ENCODE peak calls at places on chromosome 20, in six cellular contexts. One of them, this sample, is unnamed.

GRCh38 chr20:9156529-9157280 is 87.8 kb downstream of the PLCB4 start:
- DNase-seq in HCT116: no peak
- DNase-seq in hepatocyte: no peak
- DNase-seq in MM.1S: no peak
- DNase-seq in neural progenitor cell: no peak
- DNase-seq in GM23338: no peak
- DNase-seq in this sample: no peak

GRCh38 chr20:59829415-59830106 is 103.9 kb downstream of the SYCP2 start:
- DNase-seq in hepatocyte: no peak
- DNase-seq in HCT116: no peak
- DNase-seq in MM.1S: no peak
- DNase-seq in neural progenitor cell: no peak
- DNase-seq in GM23338: no peak
- DNase-seq in this sample: no peak

GRCh38 chr20:63140683-63141433 is 75.1 kb downstream of the YTHDF1 start:
- DNase-seq in HCT116: no peak
- DNase-seq in MM.1S: no peak
- DNase-seq in neural progenitor cell: no peak
- DNase-seq in GM23338: no peak
- DNase-seq in hepatocyte: no peak
- DNase-seq in this sample: no peak

GRCh38 chr20:2698912-2699311 is 6.3 kb downstream of the EBF4 start:
- DNase-seq in GM23338: no peak
- DNase-seq in neural progenitor cell: no peak
- DNase-seq in hepatocyte: no peak
- DNase-seq in HCT116: no peak
- DNase-seq in MM.1S: no peak
- DNase-seq in this sample: no peak

GRCh38 chr20:56171087-56172012 is 77.2 kb upstream of the MC3R start:
- DNase-seq in neural progenitor cell: peak
- DNase-seq in hepatocyte: peak
- DNase-seq in MM.1S: peak
- DNase-seq in HCT116: no peak
- DNase-seq in GM23338: no peak
- DNase-seq in this sample: peak

GRCh38 chr20:20303742-20304141 is 64.2 kb upstream of the INSM1 start:
- DNase-seq in neural progenitor cell: no peak
- DNase-seq in MM.1S: no peak
- DNase-seq in hepatocyte: no peak
- DNase-seq in HCT116: no peak
- DNase-seq in GM23338: no peak
- DNase-seq in this sample: no peak

GRCh38 chr20:45372646-45373352 is 5.3 kb downstream of the TP53TG5 start:
- DNase-seq in HCT116: no peak
- DNase-seq in hepatocyte: no peak
- DNase-seq in neural progenitor cell: peak
- DNase-seq in MM.1S: no peak
- DNase-seq in GM23338: peak
- DNase-seq in this sample: peak

GRCh38 chr20:42979720-42980119 is 210.0 kb downstream of the PTPRT start:
- DNase-seq in hepatocyte: no peak
- DNase-seq in HCT116: no peak
- DNase-seq in neural progenitor cell: no peak
- DNase-seq in GM23338: no peak
- DNase-seq in MM.1S: no peak
- DNase-seq in this sample: no peak

GRCh38 chr20:11159728-11160127 is 485.9 kb upstream of the JAG1 start:
- DNase-seq in MM.1S: no peak
- DNase-seq in neural progenitor cell: no peak
- DNase-seq in HCT116: no peak
- DNase-seq in GM23338: no peak
- DNase-seq in hepatocyte: peak
- DNase-seq in this sample: peak

GRCh38 chr20:5140195-5140594 is 13.4 kb downstream of the CDS2 start:
- DNase-seq in hepatocyte: no peak
- DNase-seq in MM.1S: no peak
- DNase-seq in neural progenitor cell: no peak
- DNase-seq in GM23338: no peak
- DNase-seq in HCT116: no peak
- DNase-seq in this sample: no peak

GRCh38 chr20:12554416-12554815 is 454.4 kb upstream of the SPTLC3 start:
- DNase-seq in neural progenitor cell: no peak
- DNase-seq in GM23338: no peak
- DNase-seq in hepatocyte: no peak
- DNase-seq in MM.1S: no peak
- DNase-seq in HCT116: no peak
- DNase-seq in this sample: no peak

GRCh38 chr20:54084727-54085368 is 14.5 kb upstream of the BCAS1 start:
- DNase-seq in GM23338: no peak
- DNase-seq in neural progenitor cell: no peak
- DNase-seq in MM.1S: no peak
- DNase-seq in HCT116: no peak
- DNase-seq in hepatocyte: no peak
- DNase-seq in this sample: peak

GRCh38 chr20:54658525-54658924 is 183.1 kb downstream of the DOK5 start:
- DNase-seq in neural progenitor cell: no peak
- DNase-seq in HCT116: no peak
- DNase-seq in MM.1S: no peak
- DNase-seq in hepatocyte: no peak
- DNase-seq in GM23338: no peak
- DNase-seq in this sample: no peak

GRCh38 chr20:23776067-23776771 is 25.5 kb upstream of the CST1 start:
- DNase-seq in MM.1S: no peak
- DNase-seq in HCT116: no peak
- DNase-seq in GM23338: peak
- DNase-seq in hepatocyte: no peak
- DNase-seq in neural progenitor cell: peak
- DNase-seq in this sample: no peak

GRCh38 chr20:39019805-39020325 is 57.7 kb downstream of the DHX35 start:
- DNase-seq in HCT116: no peak
- DNase-seq in neural progenitor cell: no peak
- DNase-seq in GM23338: no peak
- DNase-seq in hepatocyte: no peak
- DNase-seq in MM.1S: peak
- DNase-seq in this sample: no peak

GRCh38 chr20:44736170-44737021 is 9.3 kb upstream of the KCNK15 start:
- DNase-seq in MM.1S: peak
- DNase-seq in neural progenitor cell: peak
- DNase-seq in hepatocyte: peak
- DNase-seq in GM23338: peak
- DNase-seq in HCT116: peak
- DNase-seq in this sample: peak

GRCh38 chr20:46260480-46260879 is 47.8 kb downstream of the CDH22 start:
- DNase-seq in HCT116: no peak
- DNase-seq in hepatocyte: no peak
- DNase-seq in GM23338: no peak
- DNase-seq in neural progenitor cell: no peak
- DNase-seq in MM.1S: no peak
- DNase-seq in this sample: peak

GRCh38 chr20:45407783-45408645 is at the start of gene DBNDD2:
- DNase-seq in neural progenitor cell: no peak
- DNase-seq in GM23338: no peak
- DNase-seq in HCT116: no peak
- DNase-seq in hepatocyte: no peak
- DNase-seq in MM.1S: no peak
- DNase-seq in this sample: no peak

GRCh38 chr20:21301940-21302644 is 1.0 kb upstream of the XRN2 start:
- DNase-seq in HCT116: no peak
- DNase-seq in MM.1S: no peak
- DNase-seq in hepatocyte: no peak
- DNase-seq in GM23338: no peak
- DNase-seq in neural progenitor cell: no peak
- DNase-seq in this sample: peak

GRCh38 chr20:44204156-44204831 is 6.3 kb downstream of the OSER1 start:
- DNase-seq in MM.1S: no peak
- DNase-seq in neural progenitor cell: no peak
- DNase-seq in hepatocyte: peak
- DNase-seq in HCT116: peak
- DNase-seq in GM23338: no peak
- DNase-seq in this sample: peak

GRCh38 chr20:60057123-60057865 is 99.1 kb downstream of the CDH26 start:
- DNase-seq in hepatocyte: peak
- DNase-seq in HCT116: peak
- DNase-seq in GM23338: peak
- DNase-seq in neural progenitor cell: peak
- DNase-seq in MM.1S: peak
- DNase-seq in this sample: peak

GRCh38 chr20:61529354-61529753 is 277.3 kb downstream of the CDH4 start:
- DNase-seq in neural progenitor cell: no peak
- DNase-seq in MM.1S: no peak
- DNase-seq in hepatocyte: no peak
- DNase-seq in HCT116: no peak
- DNase-seq in GM23338: no peak
- DNase-seq in this sample: no peak

GRCh38 chr20:18527339-18527738 is 19.6 kb downstream of the SEC23B start:
- DNase-seq in MM.1S: no peak
- DNase-seq in neural progenitor cell: no peak
- DNase-seq in hepatocyte: no peak
- DNase-seq in GM23338: no peak
- DNase-seq in HCT116: no peak
- DNase-seq in this sample: peak

GRCh38 chr20:21501184-21501583 is 12.7 kb downstream of the NKX2-2 start:
- DNase-seq in MM.1S: no peak
- DNase-seq in hepatocyte: no peak
- DNase-seq in HCT116: no peak
- DNase-seq in GM23338: no peak
- DNase-seq in neural progenitor cell: no peak
- DNase-seq in this sample: no peak

GRCh38 chr20:1376007-1376406 is 16.8 kb downstream of the FKBP1A start:
- DNase-seq in neural progenitor cell: no peak
- DNase-seq in GM23338: no peak
- DNase-seq in hepatocyte: no peak
- DNase-seq in HCT116: no peak
- DNase-seq in MM.1S: no peak
- DNase-seq in this sample: no peak

GRCh38 chr20:58313366-58313765 is 3.9 kb downstream of the RAB22A start:
- DNase-seq in MM.1S: no peak
- DNase-seq in GM23338: no peak
- DNase-seq in HCT116: no peak
- DNase-seq in neural progenitor cell: no peak
- DNase-seq in hepatocyte: no peak
- DNase-seq in this sample: no peak
- H3K27ac ChIP-seq in MM.1S: no peak
- H3K27ac ChIP-seq in GM23338: no peak
- H3K27ac ChIP-seq in HCT116: no peak
- H3K27ac ChIP-seq in neural progenitor cell: no peak
- H3K27ac ChIP-seq in hepatocyte: no peak
- H3K27ac ChIP-seq in this sample: no peak

GRCh38 chr20:50546729-50547314 is 36.6 kb downstream of the PTPN1 start:
- DNase-seq in GM23338: no peak
- DNase-seq in hepatocyte: no peak
- DNase-seq in MM.1S: no peak
- DNase-seq in neural progenitor cell: no peak
- DNase-seq in HCT116: no peak
- DNase-seq in this sample: peak
- TF ChIP-seq EZH2phosphoT487 in GM23338: no peak
- TF ChIP-seq EZH2phosphoT487 in hepatocyte: no peak
- TF ChIP-seq EZH2phosphoT487 in MM.1S: no peak
- TF ChIP-seq EZH2phosphoT487 in neural progenitor cell: no peak
- TF ChIP-seq EZH2phosphoT487 in HCT116: no peak
- TF ChIP-seq EZH2phosphoT487 in this sample: no peak

GRCh38 chr20:37931153-37931922 is 28.4 kb downstream of the VSTM2L start:
- DNase-seq in neural progenitor cell: no peak
- DNase-seq in GM23338: no peak
- DNase-seq in hepatocyte: no peak
- DNase-seq in HCT116: no peak
- DNase-seq in MM.1S: no peak
- DNase-seq in this sample: no peak
- TF ChIP-seq EZH2 in neural progenitor cell: no peak
- TF ChIP-seq EZH2 in GM23338: no peak
- TF ChIP-seq EZH2 in hepatocyte: no peak
- TF ChIP-seq EZH2 in HCT116: no peak
- TF ChIP-seq EZH2 in MM.1S: no peak
- TF ChIP-seq EZH2 in this sample: no peak

DNA sequence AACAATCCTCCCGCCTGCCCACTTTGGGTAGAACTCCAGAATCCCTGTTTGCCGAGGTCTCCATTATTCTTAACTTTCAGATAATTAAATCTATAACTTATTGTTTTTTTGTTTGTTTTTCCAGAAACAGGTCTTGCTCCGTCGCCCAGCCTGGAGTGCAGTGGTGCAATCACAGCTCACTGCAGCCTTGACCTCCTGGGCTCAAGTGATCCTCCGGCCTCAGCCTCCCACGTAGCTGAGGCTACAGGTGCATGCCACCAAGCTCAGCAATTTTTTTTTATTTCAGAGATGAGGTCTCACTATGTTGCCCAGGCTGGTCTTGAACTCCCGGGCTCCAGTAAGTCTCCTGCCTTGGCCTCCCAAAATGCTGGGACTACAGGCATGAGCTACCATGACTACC is 28.8 kb downstream of the ZMYND8 start:
- DNase-seq in hepatocyte: no peak
- DNase-seq in neural progenitor cell: no peak
- DNase-seq in MM.1S: no peak
- DNase-seq in HCT116: no peak
- DNase-seq in GM23338: no peak
- DNase-seq in this sample: no peak
- H3K27ac ChIP-seq in hepatocyte: peak
- H3K27ac ChIP-seq in neural progenitor cell: no peak
- H3K27ac ChIP-seq in MM.1S: no peak
- H3K27ac ChIP-seq in HCT116: no peak
- H3K27ac ChIP-seq in GM23338: peak
- H3K27ac ChIP-seq in this sample: no peak